ENCODE peak calls at places on chromosomes 2 and 18, in ten cellular contexts. One of them, this sample, is unnamed.

GRCh38 chr2:230773039-230773773 is 60.6 kb downstream of the CAB39 start:
- DNase-seq in GM13977: no peak
- DNase-seq in kidney epithelial cell: no peak
- DNase-seq in nephron progenitor cell: no peak
- DNase-seq in fibroblast of villous mesenchyme: no peak
- DNase-seq in A549: no peak
- DNase-seq in omental fat pad: no peak
- DNase-seq in psoas muscle: no peak
- DNase-seq in CD8-positive, alpha-beta T cell: no peak
- DNase-seq in lower leg skin: no peak
- DNase-seq in this sample: no peak

GRCh38 chr2:68607837-68608236 is 35.5 kb upstream of the PROKR1 start:
- DNase-seq in GM13977: no peak
- DNase-seq in kidney epithelial cell: no peak
- DNase-seq in nephron progenitor cell: no peak
- DNase-seq in fibroblast of villous mesenchyme: no peak
- DNase-seq in A549: no peak
- DNase-seq in omental fat pad: no peak
- DNase-seq in psoas muscle: no peak
- DNase-seq in CD8-positive, alpha-beta T cell: no peak
- DNase-seq in lower leg skin: no peak
- DNase-seq in this sample: no peak

GRCh38 chr18:49160075-49160930 is 209.5 kb upstream of the SMAD7 start:
- DNase-seq in GM13977: no peak
- DNase-seq in kidney epithelial cell: no peak
- DNase-seq in nephron progenitor cell: no peak
- DNase-seq in fibroblast of villous mesenchyme: peak; percentile 26
- DNase-seq in A549: no peak
- DNase-seq in omental fat pad: no peak
- DNase-seq in psoas muscle: no peak
- DNase-seq in CD8-positive, alpha-beta T cell: no peak
- DNase-seq in lower leg skin: no peak
- DNase-seq in this sample: no peak

GRCh38 chr2:161257123-161257952 is 50.9 kb upstream of the PSMD14 start:
- DNase-seq in GM13977: no peak
- DNase-seq in kidney epithelial cell: no peak
- DNase-seq in nephron progenitor cell: no peak
- DNase-seq in fibroblast of villous mesenchyme: no peak
- DNase-seq in A549: no peak
- DNase-seq in omental fat pad: no peak
- DNase-seq in psoas muscle: no peak
- DNase-seq in CD8-positive, alpha-beta T cell: no peak
- DNase-seq in lower leg skin: no peak
- DNase-seq in this sample: no peak

GRCh38 chr2:220341014-220341413 is 713.6 kb downstream of the SLC4A3 start:
- DNase-seq in GM13977: no peak
- DNase-seq in kidney epithelial cell: no peak
- DNase-seq in nephron progenitor cell: no peak
- DNase-seq in fibroblast of villous mesenchyme: no peak
- DNase-seq in A549: no peak
- DNase-seq in omental fat pad: no peak
- DNase-seq in psoas muscle: no peak
- DNase-seq in CD8-positive, alpha-beta T cell: no peak
- DNase-seq in lower leg skin: no peak
- DNase-seq in this sample: no peak

GRCh38 chr2:146992057-146992456 is 852.8 kb upstream of the ACVR2A start:
- DNase-seq in GM13977: no peak
- DNase-seq in kidney epithelial cell: no peak
- DNase-seq in nephron progenitor cell: no peak
- DNase-seq in fibroblast of villous mesenchyme: peak; percentile 23
- DNase-seq in A549: no peak
- DNase-seq in omental fat pad: no peak
- DNase-seq in psoas muscle: no peak
- DNase-seq in CD8-positive, alpha-beta T cell: no peak
- DNase-seq in lower leg skin: no peak
- DNase-seq in this sample: no peak

GRCh38 chr18:12098389-12098788 is 4.7 kb downstream of the ANKRD62 start:
- DNase-seq in GM13977: no peak
- DNase-seq in kidney epithelial cell: no peak
- DNase-seq in nephron progenitor cell: no peak
- DNase-seq in fibroblast of villous mesenchyme: no peak
- DNase-seq in A549: no peak
- DNase-seq in omental fat pad: no peak
- DNase-seq in psoas muscle: no peak
- DNase-seq in CD8-positive, alpha-beta T cell: no peak
- DNase-seq in lower leg skin: no peak
- DNase-seq in this sample: no peak

GRCh38 chr2:121888189-121888557 is 132.7 kb downstream of the TSN start:
- DNase-seq in GM13977: no peak
- DNase-seq in kidney epithelial cell: no peak
- DNase-seq in nephron progenitor cell: peak; percentile 37
- DNase-seq in fibroblast of villous mesenchyme: no peak
- DNase-seq in A549: peak; percentile 27
- DNase-seq in omental fat pad: no peak
- DNase-seq in psoas muscle: no peak
- DNase-seq in CD8-positive, alpha-beta T cell: no peak
- DNase-seq in lower leg skin: no peak
- DNase-seq in this sample: peak; percentile 46

GRCh38 chr2:162917626-162918025 is 79.1 kb upstream of the KCNH7 start:
- DNase-seq in GM13977: no peak
- DNase-seq in kidney epithelial cell: no peak
- DNase-seq in nephron progenitor cell: no peak
- DNase-seq in fibroblast of villous mesenchyme: no peak
- DNase-seq in A549: no peak
- DNase-seq in omental fat pad: no peak
- DNase-seq in psoas muscle: no peak
- DNase-seq in CD8-positive, alpha-beta T cell: no peak
- DNase-seq in lower leg skin: no peak
- DNase-seq in this sample: no peak

GRCh38 chr18:56641714-56642331 is 3.4 kb upstream of the TXNL1 start:
- DNase-seq in GM13977: no peak
- DNase-seq in kidney epithelial cell: no peak
- DNase-seq in nephron progenitor cell: no peak
- DNase-seq in fibroblast of villous mesenchyme: peak; percentile 60
- DNase-seq in A549: peak; percentile 13
- DNase-seq in omental fat pad: no peak
- DNase-seq in psoas muscle: no peak
- DNase-seq in CD8-positive, alpha-beta T cell: no peak
- DNase-seq in lower leg skin: no peak
- DNase-seq in this sample: peak; percentile 34

GRCh38 chr2:128421861-128422311 is 103.2 kb upstream of the HS6ST1 start:
- DNase-seq in GM13977: no peak
- DNase-seq in kidney epithelial cell: no peak
- DNase-seq in nephron progenitor cell: no peak
- DNase-seq in fibroblast of villous mesenchyme: no peak
- DNase-seq in A549: no peak
- DNase-seq in omental fat pad: no peak
- DNase-seq in psoas muscle: peak; percentile 50
- DNase-seq in CD8-positive, alpha-beta T cell: no peak
- DNase-seq in lower leg skin: peak; percentile 13
- DNase-seq in this sample: no peak

DNA sequence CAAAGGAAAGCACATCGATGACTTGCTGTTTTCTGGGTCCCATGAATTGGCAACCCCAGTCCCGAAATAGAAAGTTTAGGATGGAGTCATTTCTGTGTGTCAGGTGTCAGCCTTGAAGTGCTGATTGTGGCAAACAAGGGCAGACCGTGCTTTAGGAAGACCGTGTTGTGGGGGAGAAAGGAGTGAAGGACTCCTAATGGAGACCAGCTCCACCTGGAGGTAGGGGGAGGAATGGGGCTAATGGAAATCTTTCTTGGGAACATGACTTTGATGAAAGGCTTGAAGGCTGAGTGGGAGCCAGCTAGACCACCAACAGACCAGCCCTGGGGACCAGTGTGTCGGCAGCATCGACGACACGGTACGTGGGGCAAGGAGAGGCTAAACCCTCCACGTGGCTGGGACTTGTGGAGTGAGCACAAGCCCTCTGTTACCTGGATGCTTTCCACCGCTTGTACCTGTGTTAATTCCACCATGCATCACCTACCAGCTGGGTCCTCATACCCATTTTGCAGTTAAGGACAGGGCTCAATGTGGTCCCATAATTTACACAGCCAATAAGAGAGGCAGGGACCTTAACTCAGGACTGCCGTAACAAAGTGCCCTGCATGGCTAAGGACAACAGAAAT is 104.2 kb downstream of the SH3BP4 start:
- DNase-seq in GM13977: no peak
- DNase-seq in kidney epithelial cell: no peak
- DNase-seq in nephron progenitor cell: no peak
- DNase-seq in fibroblast of villous mesenchyme: peak; percentile 49
- DNase-seq in A549: peak; percentile 69
- DNase-seq in omental fat pad: no peak
- DNase-seq in psoas muscle: no peak
- DNase-seq in CD8-positive, alpha-beta T cell: no peak
- DNase-seq in lower leg skin: no peak
- DNase-seq in this sample: peak; percentile 63
- TF ChIP-seq CTCF in GM13977: no peak
- TF ChIP-seq CTCF in kidney epithelial cell: peak; percentile 48
- TF ChIP-seq CTCF in nephron progenitor cell: no peak
- TF ChIP-seq CTCF in fibroblast of villous mesenchyme: peak; percentile 66
- TF ChIP-seq CTCF in A549: peak; percentile 63
- TF ChIP-seq CTCF in omental fat pad: no peak
- TF ChIP-seq CTCF in psoas muscle: peak; percentile 61
- TF ChIP-seq CTCF in CD8-positive, alpha-beta T cell: no peak
- TF ChIP-seq CTCF in lower leg skin: no peak
- TF ChIP-seq CTCF in this sample: peak; percentile 78

DNA sequence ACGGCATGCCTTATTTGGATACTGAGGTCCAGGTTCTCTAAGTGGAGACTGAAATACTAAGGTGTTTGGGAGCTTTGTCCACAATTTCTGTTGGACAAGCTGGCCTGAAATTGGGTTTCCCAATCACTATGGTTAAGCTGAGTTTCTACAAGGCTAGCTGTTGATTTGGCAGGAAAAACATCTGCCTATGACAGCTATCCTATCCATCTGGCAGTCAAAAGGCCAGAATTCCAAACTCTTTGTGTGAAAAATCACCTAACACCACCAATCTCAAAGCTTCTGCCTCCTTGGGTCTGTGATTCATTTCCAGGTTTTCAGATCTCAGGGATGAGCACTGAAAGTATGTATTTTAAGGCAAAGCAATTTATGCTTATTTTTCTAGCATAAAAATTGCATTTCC is 16.2 kb upstream of the CCDC85A start:
- DNase-seq in GM13977: no peak
- DNase-seq in kidney epithelial cell: no peak
- DNase-seq in nephron progenitor cell: no peak
- DNase-seq in fibroblast of villous mesenchyme: peak; percentile 7
- DNase-seq in A549: no peak
- DNase-seq in omental fat pad: no peak
- DNase-seq in psoas muscle: no peak
- DNase-seq in CD8-positive, alpha-beta T cell: no peak
- DNase-seq in lower leg skin: no peak
- DNase-seq in this sample: no peak
- TF ChIP-seq CTCF in GM13977: no peak
- TF ChIP-seq CTCF in kidney epithelial cell: no peak
- TF ChIP-seq CTCF in nephron progenitor cell: no peak
- TF ChIP-seq CTCF in fibroblast of villous mesenchyme: no peak
- TF ChIP-seq CTCF in A549: no peak
- TF ChIP-seq CTCF in omental fat pad: no peak
- TF ChIP-seq CTCF in psoas muscle: no peak
- TF ChIP-seq CTCF in CD8-positive, alpha-beta T cell: no peak
- TF ChIP-seq CTCF in lower leg skin: no peak
- TF ChIP-seq CTCF in this sample: no peak

DNA sequence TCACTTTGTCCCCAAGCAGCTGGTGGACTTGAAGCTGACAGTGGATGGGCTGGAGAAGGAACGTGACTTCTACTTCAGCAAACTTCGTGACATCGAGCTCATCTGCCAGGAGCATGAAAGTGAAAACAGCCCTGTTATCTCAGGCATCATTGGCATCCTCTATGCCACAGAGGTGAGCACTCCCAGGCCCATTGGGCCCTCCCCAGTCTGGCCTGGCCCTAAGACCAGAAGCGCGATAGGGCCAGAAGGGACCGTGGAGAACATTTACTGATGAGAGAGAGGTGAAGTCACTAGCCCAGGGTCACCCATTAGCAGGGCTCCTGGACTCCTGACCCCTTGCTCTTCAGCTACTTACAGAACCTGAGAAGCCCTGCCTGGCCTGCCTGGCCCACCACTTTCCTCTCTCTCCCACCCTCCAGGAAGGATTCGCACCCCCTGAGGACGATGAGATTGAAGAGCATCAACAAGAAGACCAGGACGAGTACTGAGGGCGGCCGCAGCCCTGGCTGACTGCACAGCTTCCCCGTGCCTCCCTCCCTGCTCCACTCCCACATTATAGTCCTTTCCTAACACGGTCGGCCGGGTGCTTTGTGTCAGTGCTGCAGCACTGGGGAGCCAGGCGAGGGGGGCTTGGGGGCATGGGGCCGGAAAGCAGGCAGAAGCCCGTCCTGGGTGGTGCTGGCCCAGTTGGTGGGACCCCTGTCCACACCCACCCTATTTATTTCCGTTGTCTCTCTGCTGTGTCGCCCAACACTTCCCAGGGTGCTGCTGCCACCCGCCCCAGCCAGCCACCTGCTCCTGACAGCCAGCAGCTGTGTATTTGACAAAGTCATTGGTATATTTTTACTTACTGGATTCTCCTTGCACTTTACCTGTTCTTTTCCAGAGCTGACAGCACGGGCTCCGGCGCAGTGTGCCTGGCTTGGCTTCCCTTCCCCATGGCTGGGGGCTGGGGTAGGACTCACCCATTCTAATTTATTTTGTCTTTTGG is 6.6 kb upstream of the TMEM214 start:
- DNase-seq in GM13977: no peak
- DNase-seq in kidney epithelial cell: no peak
- DNase-seq in nephron progenitor cell: no peak
- DNase-seq in fibroblast of villous mesenchyme: no peak
- DNase-seq in A549: no peak
- DNase-seq in omental fat pad: no peak
- DNase-seq in psoas muscle: no peak
- DNase-seq in CD8-positive, alpha-beta T cell: no peak
- DNase-seq in lower leg skin: no peak
- DNase-seq in this sample: no peak
- TF ChIP-seq CTCF in GM13977: no peak
- TF ChIP-seq CTCF in kidney epithelial cell: no peak
- TF ChIP-seq CTCF in nephron progenitor cell: no peak
- TF ChIP-seq CTCF in fibroblast of villous mesenchyme: no peak
- TF ChIP-seq CTCF in A549: no peak
- TF ChIP-seq CTCF in omental fat pad: no peak
- TF ChIP-seq CTCF in psoas muscle: no peak
- TF ChIP-seq CTCF in CD8-positive, alpha-beta T cell: no peak
- TF ChIP-seq CTCF in lower leg skin: no peak
- TF ChIP-seq CTCF in this sample: no peak

GRCh38 chr2:54704688-54705605 is 18.5 kb upstream of the EML6 start:
- DNase-seq in GM13977: peak; percentile 60
- DNase-seq in kidney epithelial cell: no peak
- DNase-seq in nephron progenitor cell: no peak
- DNase-seq in fibroblast of villous mesenchyme: peak; percentile 84
- DNase-seq in A549: peak; percentile 74
- DNase-seq in omental fat pad: no peak
- DNase-seq in psoas muscle: no peak
- DNase-seq in CD8-positive, alpha-beta T cell: no peak
- DNase-seq in lower leg skin: no peak
- DNase-seq in this sample: no peak
- TF ChIP-seq CTCF in GM13977: peak; percentile 55
- TF ChIP-seq CTCF in kidney epithelial cell: peak; percentile 41
- TF ChIP-seq CTCF in nephron progenitor cell: peak; percentile 37
- TF ChIP-seq CTCF in fibroblast of villous mesenchyme: peak; percentile 51
- TF ChIP-seq CTCF in A549: peak; percentile 93
- TF ChIP-seq CTCF in omental fat pad: no peak
- TF ChIP-seq CTCF in psoas muscle: peak; percentile 62
- TF ChIP-seq CTCF in CD8-positive, alpha-beta T cell: peak; percentile 81
- TF ChIP-seq CTCF in lower leg skin: no peak
- TF ChIP-seq CTCF in this sample: peak; percentile 30

GRCh38 chr2:218896501-218897393 is 16.1 kb downstream of the WNT10A start:
- DNase-seq in GM13977: peak; percentile 92
- DNase-seq in kidney epithelial cell: peak; percentile 72
- DNase-seq in nephron progenitor cell: peak; percentile 61
- DNase-seq in fibroblast of villous mesenchyme: no peak
- DNase-seq in A549: no peak
- DNase-seq in omental fat pad: no peak
- DNase-seq in psoas muscle: no peak
- DNase-seq in CD8-positive, alpha-beta T cell: peak; percentile 82
- DNase-seq in lower leg skin: no peak
- DNase-seq in this sample: peak; percentile 79
- TF ChIP-seq CTCF in GM13977: peak; percentile 7
- TF ChIP-seq CTCF in kidney epithelial cell: peak; percentile 12
- TF ChIP-seq CTCF in nephron progenitor cell: no peak
- TF ChIP-seq CTCF in fibroblast of villous mesenchyme: no peak
- TF ChIP-seq CTCF in A549: no peak
- TF ChIP-seq CTCF in omental fat pad: no peak
- TF ChIP-seq CTCF in psoas muscle: no peak
- TF ChIP-seq CTCF in CD8-positive, alpha-beta T cell: no peak
- TF ChIP-seq CTCF in lower leg skin: no peak
- TF ChIP-seq CTCF in this sample: no peak